ENCODE peak calls at places on chromosomes 7 and 10, in eight cellular contexts. L is activated naive CD4-positive, alpha-beta T cell; D is Right ventricle myocardium superior; G is ascending aorta; T is NCI-H524; Q is fibroblast of lung; H is COLO829; W is activated naive CD8-positive, alpha-beta T cell treated with anti-CD3 and anti-CD28 coated beads, Interleukin-2, amount 50 U/mL, for 16 hours. F is an unnamed sample.

GRCh38 chr7:77416621-77417371 is 647 bp upstream of the GSAP start:
- DNase-seq in L (no peak), W (no peak), T (peak), H (no peak), G (no peak), D (no peak), Q (peak), F (no peak)

GRCh38 chr10:123635745-123636144 is 30.4 kb upstream of the GPR26 start:
- DNase-seq in W (no peak), Q (no peak), D (no peak), T (no peak), H (no peak), G (no peak), L (no peak), F (no peak)

GRCh38 chr7:91345449-91345848 is 81.2 kb downstream of the FZD1 start:
- DNase-seq in L (no peak), H (no peak), D (no peak), Q (no peak), T (no peak), W (no peak), G (no peak), F (no peak)

GRCh38 chr10:47176206-47176902 is 123.6 kb upstream of the GDF10 start:
- DNase-seq in T (peak), Q (no peak), H (no peak), W (no peak), G (no peak), D (no peak), L (no peak), F (no peak)

GRCh38 chr10:66805610-66806009 is 120.2 kb upstream of the LRRTM3 start:
- DNase-seq in D (no peak), W (no peak), L (no peak), H (no peak), G (no peak), Q (no peak), T (no peak), F (no peak)

GRCh38 chr7:12119638-12120303 is 91.3 kb upstream of the TMEM106B start:
- DNase-seq in W (no peak), G (no peak), H (no peak), D (no peak), T (peak), L (no peak), Q (no peak), F (peak)

GRCh38 chr10:24930427-24930826 is 22.0 kb downstream of the PRTFDC1 start:
- DNase-seq in Q (no peak), H (no peak), L (no peak), T (no peak), G (no peak), W (no peak), D (no peak), F (no peak)

GRCh38 chr7:148883233-148884048 is 650 bp downstream of the EZH2 start:
- DNase-seq in L (peak), D (peak), H (no peak), T (peak), G (no peak), W (peak), Q (no peak), F (no peak)

GRCh38 chr7:18179058-18179457 is 151.4 kb upstream of the PRPS1L1 start:
- DNase-seq in T (no peak), G (no peak), L (no peak), Q (no peak), D (no peak), H (no peak), W (no peak), F (no peak)

GRCh38 chr10:3567291-3567963 is 217.6 kb downstream of the KLF6 start:
- DNase-seq in D (no peak), G (no peak), T (no peak), L (no peak), W (no peak), Q (no peak), H (no peak), F (no peak)

GRCh38 chr7:148914208-148914777 is 30.2 kb upstream of the EZH2 start:
- DNase-seq in Q (peak), H (peak), W (no peak), T (no peak), D (no peak), G (no peak), L (peak), F (no peak)

GRCh38 chr7:108046952-108047506 is 44.1 kb upstream of the LAMB1 start:
- DNase-seq in T (no peak), W (no peak), D (no peak), H (no peak), L (no peak), G (no peak), Q (no peak), F (no peak)

GRCh38 chr7:138876326-138876725 is 78.3 kb upstream of the ATP6V0A4 start:
- DNase-seq in Q (no peak), W (no peak), G (no peak), H (no peak), L (no peak), T (no peak), D (no peak), F (no peak)

GRCh38 chr10:78656815-78657621 is 411.7 kb upstream of the ZMIZ1 start:
- DNase-seq in G (no peak), W (no peak), T (no peak), H (no peak), D (peak), L (no peak), Q (peak), F (no peak)

GRCh38 chr10:10727812-10728211 is 289.9 kb upstream of the CELF2 start:
- DNase-seq in Q (no peak), H (no peak), D (no peak), W (no peak), L (no peak), G (no peak), T (no peak), F (no peak)

GRCh38 chr7:155356323-155357105 is 58.8 kb downstream of the INSIG1 start:
- DNase-seq in W (no peak), H (peak), L (no peak), T (peak), D (no peak), G (no peak), Q (no peak), F (no peak)

GRCh38 chr10:103732339-103732738 is 123.0 kb downstream of the SH3PXD2A start:
- DNase-seq in L (no peak), H (no peak), D (no peak), G (no peak), T (no peak), W (no peak), Q (no peak), F (no peak)

GRCh38 chr7:134690016-134690415 is 43.4 kb downstream of the BPGM start:
- DNase-seq in D (no peak), W (no peak), T (peak), Q (peak), H (peak), L (no peak), G (no peak), F (no peak)

GRCh38 chr7:38335123-38335489 is 61.7 kb upstream of the TARP start:
- DNase-seq in T (no peak), Q (no peak), D (no peak), G (no peak), L (no peak), W (no peak), H (no peak), F (no peak)

GRCh38 chr7:91031757-91032156 is 232.5 kb upstream of the FZD1 start:
- DNase-seq in D (no peak), H (peak), G (no peak), Q (no peak), T (peak), W (no peak), L (no peak), F (peak)

GRCh38 chr10:51685768-51686167 is 13.6 kb downstream of the CSTF2T start:
- DNase-seq in Q (peak), G (no peak), W (no peak), H (no peak), L (no peak), T (no peak), D (no peak), F (no peak)

GRCh38 chr7:23021581-23021980 is 7.7 kb upstream of the HYCC1 start:
- DNase-seq in D (no peak), G (no peak), H (no peak), T (no peak), W (no peak), Q (no peak), L (no peak), F (no peak)

GRCh38 chr10:30368065-30368718 is 19.1 kb upstream of the MTPAP start:
- DNase-seq in Q (peak), L (no peak), T (no peak), D (peak), W (no peak), H (no peak), G (no peak), F (no peak)

GRCh38 chr10:32501906-32502305 is 56.0 kb downstream of the CCDC7 start:
- DNase-seq in D (no peak), T (no peak), W (no peak), H (no peak), G (no peak), L (no peak), Q (no peak), F (no peak)

GRCh38 chr10:4587466-4587865 is 238.5 kb upstream of the AKR1E2 start:
- DNase-seq in H (no peak), L (no peak), T (no peak), D (no peak), Q (no peak), W (no peak), G (no peak), F (no peak)

GRCh38 chr7:42454006-42454405 is 217.0 kb upstream of the GLI3 start:
- DNase-seq in G (no peak), D (no peak), L (no peak), T (no peak), W (no peak), Q (no peak), H (no peak), F (no peak)

GRCh38 chr10:84076047-84076388 is 63.3 kb upstream of the GHITM start:
- DNase-seq in G (no peak), Q (peak), H (peak), D (no peak), W (no peak), L (no peak), T (no peak), F (no peak)

F was measured in NT2/D1.